ENCODE peak calls at places on chromosome 5, in five cellular contexts. One of them, this sample, is unnamed.
A peak's percentile ranks its signal among the peaks of the same experiment; 100 is the strongest.

GRCh38 chr5:143204474-143205246 is 198.8 kb downstream of the NR3C1 start:
- DNase-seq in D721Med: no peak
- DNase-seq in AG09319: no peak
- DNase-seq in HCT116: no peak
- DNase-seq in right lobe of liver: no peak
- DNase-seq in this sample: no peak

GRCh38 chr5:11904270-11904906 is at the start of gene CTNND2:
- DNase-seq in D721Med: peak; percentile 21
- DNase-seq in right lobe of liver: no peak
- DNase-seq in AG09319: no peak
- DNase-seq in HCT116: no peak
- DNase-seq in this sample: peak; percentile 63

GRCh38 chr5:68460147-68460760 is 244.7 kb downstream of the PIK3R1 start:
- DNase-seq in AG09319: no peak
- DNase-seq in right lobe of liver: no peak
- DNase-seq in HCT116: peak; percentile 60
- DNase-seq in D721Med: no peak
- DNase-seq in this sample: peak; percentile 52

GRCh38 chr5:147453901-147454814 is 55.7 kb downstream of the DPYSL3 start:
- DNase-seq in HCT116: peak; percentile 58
- DNase-seq in D721Med: peak; percentile 79
- DNase-seq in right lobe of liver: peak; percentile 80
- DNase-seq in AG09319: peak; percentile 79
- DNase-seq in this sample: peak; percentile 95

GRCh38 chr5:151449836-151450235 is 2.4 kb downstream of the SLC36A1 start:
- DNase-seq in HCT116: no peak
- DNase-seq in D721Med: no peak
- DNase-seq in right lobe of liver: no peak
- DNase-seq in AG09319: no peak
- DNase-seq in this sample: no peak

GRCh38 chr5:140311011-140311467 is 8.1 kb upstream of the PFDN1 start:
- DNase-seq in HCT116: no peak
- DNase-seq in right lobe of liver: no peak
- DNase-seq in AG09319: no peak
- DNase-seq in D721Med: no peak
- DNase-seq in this sample: no peak

GRCh38 chr5:55176176-55176818 is 3.3 kb upstream of the CDC20B start:
- DNase-seq in right lobe of liver: peak; percentile 61
- DNase-seq in AG09319: no peak
- DNase-seq in D721Med: peak; percentile 33
- DNase-seq in HCT116: no peak
- DNase-seq in this sample: peak; percentile 80

GRCh38 chr5:167713186-167713585 is 578.3 kb upstream of the WWC1 start:
- DNase-seq in HCT116: no peak
- DNase-seq in right lobe of liver: no peak
- DNase-seq in AG09319: no peak
- DNase-seq in D721Med: no peak
- DNase-seq in this sample: no peak

GRCh38 chr5:146813748-146814147 is 64.8 kb downstream of the PPP2R2B start:
- DNase-seq in D721Med: no peak
- DNase-seq in HCT116: no peak
- DNase-seq in right lobe of liver: no peak
- DNase-seq in AG09319: no peak
- DNase-seq in this sample: no peak

DNA sequence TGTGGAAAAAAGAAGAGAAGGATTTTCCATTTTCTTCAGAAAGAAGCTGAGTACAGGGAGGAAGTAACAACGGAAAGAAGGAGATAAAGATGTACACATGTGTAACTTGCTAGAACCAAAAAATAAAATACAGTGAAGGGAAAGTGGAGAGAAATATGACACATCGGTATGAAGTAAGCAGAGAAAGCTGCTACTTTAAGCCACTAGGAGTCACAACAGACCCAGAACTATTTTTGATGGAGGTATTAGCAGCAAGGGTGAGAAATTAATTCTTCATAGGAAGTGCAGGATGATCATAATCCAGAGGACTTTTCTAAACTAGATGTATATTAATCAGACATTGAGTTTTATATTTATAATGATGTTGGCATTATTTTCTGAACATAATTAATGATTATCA is 88.5 kb downstream of the FAM174A start:
- DNase-seq in HCT116: no peak
- DNase-seq in right lobe of liver: no peak
- DNase-seq in AG09319: no peak
- DNase-seq in D721Med: no peak
- DNase-seq in this sample: no peak
- TF ChIP-seq CTCF in HCT116: peak; percentile 61
- TF ChIP-seq CTCF in right lobe of liver: peak; percentile 34
- TF ChIP-seq CTCF in AG09319: peak; percentile 34
- TF ChIP-seq CTCF in D721Med: peak; percentile 40
- TF ChIP-seq CTCF in this sample: peak; percentile 51

GRCh38 chr5:20972419-20972925 is 984.5 kb upstream of the CDH18 start:
- DNase-seq in HCT116: no peak
- DNase-seq in D721Med: no peak
- DNase-seq in AG09319: no peak
- DNase-seq in right lobe of liver: no peak
- DNase-seq in this sample: peak; percentile 61
- TF ChIP-seq CTCF in HCT116: no peak
- TF ChIP-seq CTCF in D721Med: no peak
- TF ChIP-seq CTCF in AG09319: no peak
- TF ChIP-seq CTCF in right lobe of liver: no peak
- TF ChIP-seq CTCF in this sample: no peak

GRCh38 chr5:138032028-138032571 is 779 bp downstream of the FAM13B start:
- DNase-seq in HCT116: no peak
- DNase-seq in right lobe of liver: peak; percentile 72
- DNase-seq in D721Med: peak; percentile 39
- DNase-seq in AG09319: no peak
- DNase-seq in this sample: no peak
- TF ChIP-seq CTCF in HCT116: peak; percentile 5
- TF ChIP-seq CTCF in right lobe of liver: no peak
- TF ChIP-seq CTCF in D721Med: no peak
- TF ChIP-seq CTCF in AG09319: no peak
- TF ChIP-seq CTCF in this sample: no peak

DNA sequence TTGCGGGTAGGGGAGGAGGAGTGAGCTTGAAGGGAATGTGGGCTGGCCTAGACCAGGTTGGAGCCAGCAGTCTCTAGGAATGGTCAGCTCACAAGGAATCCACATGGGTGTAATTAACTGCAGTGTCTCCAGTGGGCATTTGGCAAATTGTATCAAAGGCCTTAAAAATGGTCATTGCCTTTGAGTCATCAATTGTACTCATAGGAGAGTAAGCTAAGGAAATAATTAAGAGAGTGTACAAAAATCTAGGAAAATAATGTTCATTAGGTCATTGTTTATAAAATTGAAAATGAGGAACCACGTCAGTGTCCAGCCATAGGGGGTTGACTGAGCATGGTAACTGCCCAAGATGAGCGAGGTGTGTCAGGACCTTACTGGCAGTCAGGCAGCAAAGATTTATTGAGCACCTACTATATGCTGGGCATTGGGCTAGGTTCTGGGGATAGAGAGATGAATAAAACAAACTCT is 29.8 kb upstream of the RPL26L1 start:
- DNase-seq in AG09319: peak; percentile 87
- DNase-seq in HCT116: no peak
- DNase-seq in D721Med: no peak
- DNase-seq in right lobe of liver: no peak
- DNase-seq in this sample: no peak
- TF ChIP-seq CTCF in AG09319: peak; percentile 4
- TF ChIP-seq CTCF in HCT116: no peak
- TF ChIP-seq CTCF in D721Med: no peak
- TF ChIP-seq CTCF in right lobe of liver: no peak
- TF ChIP-seq CTCF in this sample: no peak

GRCh38 chr5:76542887-76543690 is 80.1 kb downstream of the F2RL2 start:
- DNase-seq in HCT116: no peak
- DNase-seq in D721Med: no peak
- DNase-seq in AG09319: no peak
- DNase-seq in right lobe of liver: no peak
- DNase-seq in this sample: no peak

GRCh38 chr5:76545184-76545583 is 78.0 kb downstream of the F2RL2 start:
- DNase-seq in HCT116: no peak
- DNase-seq in D721Med: no peak
- DNase-seq in right lobe of liver: no peak
- DNase-seq in AG09319: no peak
- DNase-seq in this sample: no peak

GRCh38 chr5:76546497-76547102 is 76.6 kb downstream of the F2RL2 start:
- DNase-seq in HCT116: no peak
- DNase-seq in AG09319: no peak
- DNase-seq in right lobe of liver: no peak
- DNase-seq in D721Med: no peak
- DNase-seq in this sample: peak; percentile 30

GRCh38 chr5:76542236-76542635 is 81.0 kb downstream of the F2RL2 start:
- DNase-seq in right lobe of liver: no peak
- DNase-seq in HCT116: no peak
- DNase-seq in AG09319: no peak
- DNase-seq in D721Med: no peak
- DNase-seq in this sample: no peak

DNA sequence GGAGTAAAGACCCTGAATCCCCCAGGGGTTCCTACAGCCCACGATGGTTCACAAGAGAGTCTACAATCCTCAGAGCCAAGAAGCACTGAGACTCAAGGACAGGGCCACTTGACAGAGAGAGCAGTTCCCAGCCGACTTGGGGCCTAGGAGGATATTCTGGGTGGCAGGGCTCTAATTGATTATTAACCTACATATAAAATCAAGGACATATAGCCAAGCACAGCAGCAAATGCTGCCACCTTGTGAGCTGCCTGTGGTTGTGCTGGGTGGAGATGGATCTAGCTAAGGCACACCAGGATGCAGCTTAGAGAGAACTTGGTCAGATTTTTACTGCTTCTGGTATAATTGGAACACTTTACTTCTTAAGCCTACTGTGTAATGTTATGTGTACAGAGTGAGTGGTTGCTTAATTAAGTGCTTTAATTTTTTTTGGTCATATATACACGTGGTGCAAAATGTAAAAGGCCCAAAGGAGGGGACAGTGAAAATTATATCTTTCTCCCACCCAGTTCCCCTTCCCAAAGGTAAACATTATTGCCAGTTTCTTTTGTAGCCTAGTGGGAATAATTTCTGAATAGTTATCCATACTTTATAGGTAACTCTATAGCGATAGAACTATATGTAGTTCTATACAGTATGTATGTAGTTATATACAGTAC is 78.8 kb downstream of the F2RL2 start:
- DNase-seq in D721Med: peak; percentile 26
- DNase-seq in right lobe of liver: peak; percentile 61
- DNase-seq in AG09319: no peak
- DNase-seq in HCT116: peak; percentile 31
- DNase-seq in this sample: peak; percentile 70
- TF ChIP-seq CTCF in D721Med: peak; percentile 90
- TF ChIP-seq CTCF in right lobe of liver: peak; percentile 74
- TF ChIP-seq CTCF in AG09319: no peak
- TF ChIP-seq CTCF in HCT116: peak; percentile 64
- TF ChIP-seq CTCF in this sample: peak; percentile 81

GRCh38 chr5:1771149-1772065 is 28.2 kb downstream of the MRPL36 start:
- DNase-seq in HCT116: no peak
- DNase-seq in right lobe of liver: no peak
- DNase-seq in D721Med: no peak
- DNase-seq in AG09319: no peak
- DNase-seq in this sample: no peak

GRCh38 chr5:1769752-1770442 is 29.7 kb downstream of the MRPL36 start:
- DNase-seq in HCT116: no peak
- DNase-seq in D721Med: no peak
- DNase-seq in AG09319: no peak
- DNase-seq in right lobe of liver: no peak
- DNase-seq in this sample: no peak

GRCh38 chr5:1770443-1770802 is 29.2 kb downstream of the MRPL36 start:
- DNase-seq in AG09319: no peak
- DNase-seq in right lobe of liver: no peak
- DNase-seq in D721Med: no peak
- DNase-seq in HCT116: no peak
- DNase-seq in this sample: no peak

GRCh38 chr5:1769017-1769640 is 30.5 kb downstream of the MRPL36 start:
- DNase-seq in HCT116: no peak
- DNase-seq in right lobe of liver: no peak
- DNase-seq in D721Med: no peak
- DNase-seq in AG09319: no peak
- DNase-seq in this sample: no peak

GRCh38 chr5:1772634-1773033 is 27.0 kb downstream of the MRPL36 start:
- DNase-seq in right lobe of liver: no peak
- DNase-seq in AG09319: no peak
- DNase-seq in D721Med: no peak
- DNase-seq in HCT116: peak; percentile 38
- DNase-seq in this sample: no peak
- TF ChIP-seq CTCF in right lobe of liver: no peak
- TF ChIP-seq CTCF in AG09319: peak; percentile 29
- TF ChIP-seq CTCF in D721Med: peak; percentile 8
- TF ChIP-seq CTCF in HCT116: peak; percentile 43
- TF ChIP-seq CTCF in this sample: no peak

DNA sequence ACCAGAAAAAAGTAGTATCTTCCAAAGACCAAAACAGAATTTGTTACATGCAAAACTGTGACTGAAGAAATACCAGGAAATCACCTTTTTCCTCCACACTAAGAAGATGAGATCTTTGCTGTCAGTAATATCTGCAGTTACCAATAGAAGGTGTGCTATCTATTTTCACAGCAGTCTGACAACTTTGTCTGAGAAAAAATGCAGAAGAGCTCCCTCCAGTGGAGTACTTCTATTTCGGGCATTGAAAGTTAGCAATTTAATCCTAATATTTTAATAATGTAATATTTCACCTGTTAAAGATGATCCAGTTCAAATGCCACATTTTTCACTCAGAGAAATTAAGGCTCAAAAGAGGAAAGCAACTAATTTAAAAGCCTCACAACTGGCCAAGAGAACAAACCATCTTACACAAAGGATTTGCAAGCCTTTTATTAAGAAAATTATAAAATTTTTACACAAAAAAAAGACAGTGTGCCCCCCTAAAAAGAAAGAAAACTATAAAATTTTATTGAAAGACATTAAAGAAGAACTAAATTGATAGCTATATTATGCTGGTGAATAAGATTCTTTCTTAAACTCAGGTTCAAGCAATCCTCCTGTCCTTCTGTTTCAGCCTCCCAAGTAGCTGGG is 50.6 kb downstream of the DEPDC1B start:
- DNase-seq in D721Med: no peak
- DNase-seq in HCT116: peak; percentile 33
- DNase-seq in AG09319: no peak
- DNase-seq in right lobe of liver: no peak
- DNase-seq in this sample: peak; percentile 26
- TF ChIP-seq CTCF in D721Med: peak; percentile 51
- TF ChIP-seq CTCF in HCT116: peak; percentile 69
- TF ChIP-seq CTCF in AG09319: peak; percentile 69
- TF ChIP-seq CTCF in right lobe of liver: peak; percentile 55
- TF ChIP-seq CTCF in this sample: peak; percentile 46

GRCh38 chr5:64505769-64506566 is at the start of gene RGS7BP:
- DNase-seq in HCT116: no peak
- DNase-seq in D721Med: peak; percentile 18
- DNase-seq in right lobe of liver: peak; percentile 58
- DNase-seq in AG09319: no peak
- DNase-seq in this sample: no peak
- TF ChIP-seq CTCF in HCT116: no peak
- TF ChIP-seq CTCF in D721Med: peak; percentile 16
- TF ChIP-seq CTCF in right lobe of liver: peak; percentile 27
- TF ChIP-seq CTCF in AG09319: no peak
- TF ChIP-seq CTCF in this sample: no peak

DNA sequence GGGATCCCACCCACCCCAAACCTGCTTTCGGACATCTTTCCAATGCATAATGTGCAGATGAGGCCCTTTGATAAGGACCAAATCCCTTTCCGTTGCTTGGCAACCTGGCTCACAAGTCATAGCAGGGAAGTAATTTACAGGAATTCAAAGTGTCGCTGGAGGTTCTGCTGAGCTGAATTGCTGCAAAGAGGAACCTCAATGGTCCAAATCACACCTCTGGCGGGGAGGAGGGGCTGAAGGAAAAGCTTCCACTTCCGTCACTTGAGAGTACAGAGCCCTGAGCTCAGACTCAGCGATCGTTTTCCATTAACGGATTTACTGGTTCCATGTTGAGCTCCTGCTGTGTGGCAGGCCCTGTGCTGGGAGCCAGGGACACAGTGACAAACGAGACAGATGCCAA is 99.3 kb downstream of the KCNIP1 start:
- DNase-seq in AG09319: no peak
- DNase-seq in D721Med: no peak
- DNase-seq in HCT116: no peak
- DNase-seq in right lobe of liver: no peak
- DNase-seq in this sample: no peak
- TF ChIP-seq CTCF in AG09319: no peak
- TF ChIP-seq CTCF in D721Med: no peak
- TF ChIP-seq CTCF in HCT116: no peak
- TF ChIP-seq CTCF in right lobe of liver: no peak
- TF ChIP-seq CTCF in this sample: no peak

This sample was measured in Calu3.